ENCODE peak calls at places on chromosomes 6 and 20, in four cellular contexts. Y is IMR-90, F is EH, W is AG09319. M is an unnamed sample.

GRCh38 chr6:161079566-161080262 is 88.1 kb downstream of the MAP3K4 start:
- DNase-seq in F (peak), Y (peak), W (no peak), M (peak)

GRCh38 chr20:38810926-38811325 is 5.4 kb downstream of the PPP1R16B start:
- DNase-seq in W (no peak), Y (no peak), F (no peak), M (no peak)

GRCh38 chr6:88165877-88166492 is at the start of gene CNR1:
- DNase-seq in F (peak), W (peak), Y (no peak), M (no peak)

GRCh38 chr6:54903884-54904283 is 57.3 kb downstream of the FAM83B start:
- DNase-seq in F (no peak), W (no peak), Y (peak), M (peak)

GRCh38 chr6:87054143-87054833 is 40.6 kb downstream of the CGA start:
- DNase-seq in Y (no peak), W (no peak), F (no peak), M (no peak)

GRCh38 chr6:151900897-151901485 is 93.5 kb downstream of the ESR1 start:
- DNase-seq in W (no peak), Y (no peak), F (no peak), M (no peak)

GRCh38 chr6:72946766-72947165 is 278.5 kb downstream of the KHDC1L start:
- DNase-seq in Y (peak), W (no peak), F (peak), M (peak)

GRCh38 chr20:57695940-57696339 is 13.9 kb downstream of the PMEPA1 start:
- DNase-seq in F (no peak), W (no peak), Y (no peak), M (no peak)

GRCh38 chr20:31430568-31431095 is 9.8 kb upstream of the DEFB123 start:
- DNase-seq in W (no peak), Y (no peak), F (no peak), M (no peak)

GRCh38 chr6:89282749-89283148 is 32.4 kb downstream of the GABRR2 start:
- DNase-seq in Y (no peak), F (no peak), W (no peak), M (no peak)

GRCh38 chr6:30171677-30172471 is 8.5 kb downstream of the TRIM15 start:
- DNase-seq in F (no peak), Y (no peak), W (no peak), M (peak)

GRCh38 chr6:47061631-47062300 is 19.6 kb upstream of the ADGRF1 start:
- DNase-seq in F (peak), Y (no peak), W (no peak), M (peak)

GRCh38 chr20:33667245-33668086 is 723 bp downstream of the ACTL10 start:
- DNase-seq in Y (peak), W (no peak), F (peak), M (peak)

GRCh38 chr6:7848229-7848628 is 62.4 kb downstream of the TXNDC5 start:
- DNase-seq in W (no peak), F (no peak), Y (peak), M (peak)

GRCh38 chr6:29947292-29947980 is 5.1 kb downstream of the HLA-A start:
- DNase-seq in W (no peak), Y (no peak), F (no peak), M (no peak)

GRCh38 chr6:145076110-145076841 is 659.0 kb downstream of the EPM2A start:
- DNase-seq in W (no peak), F (no peak), Y (no peak), M (no peak)

GRCh38 chr6:106608080-106608668 is 21.1 kb downstream of the RTN4IP1 start:
- DNase-seq in F (peak), W (no peak), Y (peak), M (peak)

GRCh38 chr20:8722277-8722928 is 346.5 kb upstream of the PLCB4 start:
- DNase-seq in W (peak), Y (peak), F (peak), M (peak)

GRCh38 chr6:20722442-20722841 is 188.2 kb downstream of the CDKAL1 start:
- DNase-seq in Y (no peak), W (no peak), F (no peak), M (no peak)

GRCh38 chr6:150169609-150170008 is 26.8 kb downstream of the PPP1R14C start:
- DNase-seq in W (no peak), F (peak), Y (peak), M (peak)

GRCh38 chr6:111944541-111944940 is 71.3 kb upstream of the FYN start:
- DNase-seq in F (no peak), W (no peak), Y (no peak), M (peak)

GRCh38 chr6:6230286-6230685 is 90.2 kb downstream of the F13A1 start:
- DNase-seq in F (no peak), W (no peak), Y (no peak), M (no peak)

GRCh38 chr6:38239719-38240451 is 399.8 kb downstream of the BTBD9 start:
- DNase-seq in Y (peak), W (no peak), F (peak), M (peak)

GRCh38 chr6:138465007-138465645 is 34.2 kb downstream of the NHSL1 start:
- DNase-seq in Y (peak), F (peak), W (peak), M (peak)

GRCh38 chr20:4519530-4519929 is 202.2 kb upstream of the PRND start:
- DNase-seq in F (no peak), W (no peak), Y (no peak), M (peak)

GRCh38 chr6:52731719-52732118 is 31.6 kb downstream of the GSTA2 start:
- DNase-seq in W (no peak), Y (no peak), F (no peak), M (no peak)

GRCh38 chr6:105991561-105992314 is 94.4 kb upstream of the PRDM1 start:
- DNase-seq in F (no peak), Y (no peak), W (no peak), M (no peak)

GRCh38 chr6:56899311-56899710 is 55.6 kb upstream of the BEND6 start:
- DNase-seq in W (peak), Y (peak), F (peak), M (peak)